ENCODE peak calls at places on chromosomes 11 and 22, in ten cellular contexts. One of them, this sample, is unnamed.

GRCh38 chr11:69518081-69518950 is 36.9 kb downstream of the LINC01488 start:
- DNase-seq in fibroblast of the aortic adventitia: peak
- DNase-seq in H9: no peak
- DNase-seq in B cell: no peak
- DNase-seq in lower lobe of right lung: no peak
- DNase-seq in dorsolateral prefrontal cortex: no peak
- DNase-seq in WTC11: no peak
- DNase-seq in IMR-90: peak
- DNase-seq in HCT116: no peak
- DNase-seq in brain microvascular endothelial cell: peak
- DNase-seq in this sample: no peak

GRCh38 chr11:118699508-118700220 is 20.2 kb upstream of the TREH start:
- DNase-seq in HCT116: no peak
- DNase-seq in H9: no peak
- DNase-seq in brain microvascular endothelial cell: no peak
- DNase-seq in dorsolateral prefrontal cortex: no peak
- DNase-seq in IMR-90: no peak
- DNase-seq in WTC11: no peak
- DNase-seq in B cell: no peak
- DNase-seq in fibroblast of the aortic adventitia: no peak
- DNase-seq in lower lobe of right lung: no peak
- DNase-seq in this sample: no peak

GRCh38 chr11:28123151-28123571 is 15.0 kb downstream of the METTL15 start:
- DNase-seq in IMR-90: peak
- DNase-seq in WTC11: no peak
- DNase-seq in HCT116: no peak
- DNase-seq in fibroblast of the aortic adventitia: no peak
- DNase-seq in B cell: no peak
- DNase-seq in dorsolateral prefrontal cortex: no peak
- DNase-seq in H9: no peak
- DNase-seq in brain microvascular endothelial cell: no peak
- DNase-seq in lower lobe of right lung: no peak
- DNase-seq in this sample: no peak

GRCh38 chr22:46126853-46127385 is 23.4 kb upstream of the PPARA start:
- DNase-seq in brain microvascular endothelial cell: no peak
- DNase-seq in B cell: no peak
- DNase-seq in H9: no peak
- DNase-seq in HCT116: no peak
- DNase-seq in dorsolateral prefrontal cortex: no peak
- DNase-seq in fibroblast of the aortic adventitia: no peak
- DNase-seq in lower lobe of right lung: no peak
- DNase-seq in WTC11: no peak
- DNase-seq in IMR-90: no peak
- DNase-seq in this sample: no peak

GRCh38 chr11:69642913-69643632 is 2.1 kb downstream of the CCND1 start:
- DNase-seq in fibroblast of the aortic adventitia: peak
- DNase-seq in HCT116: no peak
- DNase-seq in lower lobe of right lung: peak
- DNase-seq in IMR-90: peak
- DNase-seq in H9: peak
- DNase-seq in B cell: peak
- DNase-seq in brain microvascular endothelial cell: peak
- DNase-seq in dorsolateral prefrontal cortex: peak
- DNase-seq in WTC11: peak
- DNase-seq in this sample: peak

GRCh38 chr22:36277482-36278291 is 24.8 kb downstream of the APOL1 start:
- DNase-seq in fibroblast of the aortic adventitia: peak
- DNase-seq in B cell: peak
- DNase-seq in lower lobe of right lung: peak
- DNase-seq in HCT116: peak
- DNase-seq in IMR-90: peak
- DNase-seq in H9: peak
- DNase-seq in brain microvascular endothelial cell: no peak
- DNase-seq in dorsolateral prefrontal cortex: peak
- DNase-seq in WTC11: peak
- DNase-seq in this sample: peak

GRCh38 chr11:72595292-72595684 is 78.9 kb downstream of the PDE2A start:
- DNase-seq in WTC11: no peak
- DNase-seq in fibroblast of the aortic adventitia: no peak
- DNase-seq in brain microvascular endothelial cell: no peak
- DNase-seq in lower lobe of right lung: no peak
- DNase-seq in HCT116: no peak
- DNase-seq in B cell: no peak
- DNase-seq in dorsolateral prefrontal cortex: no peak
- DNase-seq in H9: no peak
- DNase-seq in IMR-90: no peak
- DNase-seq in this sample: no peak

GRCh38 chr11:130915556-130916237 is 582 bp downstream of the SNX19 start:
- DNase-seq in IMR-90: no peak
- DNase-seq in dorsolateral prefrontal cortex: no peak
- DNase-seq in WTC11: no peak
- DNase-seq in B cell: no peak
- DNase-seq in HCT116: no peak
- DNase-seq in brain microvascular endothelial cell: no peak
- DNase-seq in H9: no peak
- DNase-seq in lower lobe of right lung: no peak
- DNase-seq in fibroblast of the aortic adventitia: no peak
- DNase-seq in this sample: no peak

GRCh38 chr11:69948256-69949141 is 129.3 kb upstream of the FGF3 start:
- DNase-seq in brain microvascular endothelial cell: peak
- DNase-seq in H9: peak
- DNase-seq in IMR-90: peak
- DNase-seq in dorsolateral prefrontal cortex: no peak
- DNase-seq in fibroblast of the aortic adventitia: peak
- DNase-seq in WTC11: no peak
- DNase-seq in lower lobe of right lung: no peak
- DNase-seq in HCT116: peak
- DNase-seq in B cell: no peak
- DNase-seq in this sample: no peak

GRCh38 chr22:24768537-24769374 is 5.8 kb downstream of the PIWIL3 start:
- DNase-seq in IMR-90: peak
- DNase-seq in H9: peak
- DNase-seq in lower lobe of right lung: peak
- DNase-seq in B cell: peak
- DNase-seq in WTC11: peak
- DNase-seq in brain microvascular endothelial cell: peak
- DNase-seq in HCT116: peak
- DNase-seq in dorsolateral prefrontal cortex: peak
- DNase-seq in fibroblast of the aortic adventitia: peak
- DNase-seq in this sample: peak

GRCh38 chr22:50138036-50138435 is 32.5 kb upstream of the PANX2 start:
- DNase-seq in B cell: no peak
- DNase-seq in HCT116: no peak
- DNase-seq in brain microvascular endothelial cell: no peak
- DNase-seq in lower lobe of right lung: no peak
- DNase-seq in dorsolateral prefrontal cortex: no peak
- DNase-seq in fibroblast of the aortic adventitia: no peak
- DNase-seq in H9: no peak
- DNase-seq in WTC11: no peak
- DNase-seq in IMR-90: no peak
- DNase-seq in this sample: no peak

GRCh38 chr11:28353991-28354390 is 245.8 kb downstream of the METTL15 start:
- DNase-seq in HCT116: no peak
- DNase-seq in brain microvascular endothelial cell: no peak
- DNase-seq in B cell: no peak
- DNase-seq in dorsolateral prefrontal cortex: no peak
- DNase-seq in WTC11: no peak
- DNase-seq in H9: no peak
- DNase-seq in fibroblast of the aortic adventitia: no peak
- DNase-seq in lower lobe of right lung: no peak
- DNase-seq in IMR-90: no peak
- DNase-seq in this sample: no peak

GRCh38 chr11:16979708-16980622 is 34.2 kb downstream of the PLEKHA7 start:
- DNase-seq in WTC11: no peak
- DNase-seq in B cell: no peak
- DNase-seq in brain microvascular endothelial cell: no peak
- DNase-seq in H9: no peak
- DNase-seq in HCT116: no peak
- DNase-seq in fibroblast of the aortic adventitia: no peak
- DNase-seq in dorsolateral prefrontal cortex: no peak
- DNase-seq in IMR-90: no peak
- DNase-seq in lower lobe of right lung: no peak
- DNase-seq in this sample: no peak

GRCh38 chr11:13249992-13250391 is 27.6 kb upstream of the BMAL1 start:
- DNase-seq in fibroblast of the aortic adventitia: no peak
- DNase-seq in H9: no peak
- DNase-seq in IMR-90: no peak
- DNase-seq in HCT116: no peak
- DNase-seq in dorsolateral prefrontal cortex: no peak
- DNase-seq in B cell: no peak
- DNase-seq in lower lobe of right lung: no peak
- DNase-seq in WTC11: peak
- DNase-seq in brain microvascular endothelial cell: no peak
- DNase-seq in this sample: no peak
- TF ChIP-seq CTCF in fibroblast of the aortic adventitia: peak
- TF ChIP-seq CTCF in H9: peak
- TF ChIP-seq CTCF in IMR-90: peak
- TF ChIP-seq CTCF in HCT116: peak
- TF ChIP-seq CTCF in dorsolateral prefrontal cortex: peak
- TF ChIP-seq CTCF in B cell: no peak
- TF ChIP-seq CTCF in lower lobe of right lung: peak
- TF ChIP-seq CTCF in WTC11: no peak
- TF ChIP-seq CTCF in brain microvascular endothelial cell: peak
- TF ChIP-seq CTCF in this sample: peak

DNA sequence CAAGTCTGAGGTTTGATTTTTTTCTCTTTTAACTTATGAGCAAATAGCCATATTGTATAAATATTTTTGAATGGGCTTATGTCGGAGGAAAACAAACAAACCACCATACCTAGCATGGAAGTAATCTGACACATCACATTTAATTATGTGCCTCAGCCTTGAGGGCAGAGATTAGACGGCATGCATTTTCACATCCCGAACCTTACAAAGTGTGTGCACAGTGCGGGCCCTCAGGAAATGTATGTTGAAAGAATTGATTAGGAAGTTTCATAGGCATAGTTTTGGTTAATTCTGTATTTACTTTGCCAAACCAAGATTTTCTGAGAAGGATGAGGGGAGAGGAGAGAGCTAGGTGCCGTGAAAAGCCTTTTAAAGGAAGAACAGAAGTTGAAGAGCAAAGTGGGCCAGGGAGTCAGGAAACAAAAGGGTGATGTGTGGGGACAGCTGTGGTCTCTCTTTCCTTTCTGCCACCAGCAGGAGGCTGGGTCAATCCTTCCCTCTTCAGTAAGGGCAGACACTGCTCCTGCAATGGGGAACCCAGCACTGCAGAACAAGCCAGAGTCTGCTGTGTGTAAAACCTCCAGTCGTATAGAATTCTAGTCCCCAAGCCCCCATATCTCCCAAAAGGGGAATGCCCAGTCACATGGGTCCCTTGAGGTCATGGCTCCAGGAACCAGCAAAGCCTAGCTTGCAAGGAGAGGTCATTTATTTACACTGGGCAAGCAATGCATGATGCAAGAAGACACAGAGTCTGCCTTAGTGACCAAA is 71.2 kb upstream of the OLFML1 start:
- DNase-seq in B cell: no peak
- DNase-seq in brain microvascular endothelial cell: no peak
- DNase-seq in dorsolateral prefrontal cortex: no peak
- DNase-seq in WTC11: no peak
- DNase-seq in HCT116: no peak
- DNase-seq in IMR-90: no peak
- DNase-seq in fibroblast of the aortic adventitia: no peak
- DNase-seq in lower lobe of right lung: no peak
- DNase-seq in H9: peak
- DNase-seq in this sample: no peak
- TF ChIP-seq CTCF in B cell: no peak
- TF ChIP-seq CTCF in brain microvascular endothelial cell: peak
- TF ChIP-seq CTCF in dorsolateral prefrontal cortex: no peak
- TF ChIP-seq CTCF in WTC11: no peak
- TF ChIP-seq CTCF in HCT116: no peak
- TF ChIP-seq CTCF in IMR-90: no peak
- TF ChIP-seq CTCF in fibroblast of the aortic adventitia: no peak
- TF ChIP-seq CTCF in lower lobe of right lung: no peak
- TF ChIP-seq CTCF in H9: peak
- TF ChIP-seq CTCF in this sample: no peak

DNA sequence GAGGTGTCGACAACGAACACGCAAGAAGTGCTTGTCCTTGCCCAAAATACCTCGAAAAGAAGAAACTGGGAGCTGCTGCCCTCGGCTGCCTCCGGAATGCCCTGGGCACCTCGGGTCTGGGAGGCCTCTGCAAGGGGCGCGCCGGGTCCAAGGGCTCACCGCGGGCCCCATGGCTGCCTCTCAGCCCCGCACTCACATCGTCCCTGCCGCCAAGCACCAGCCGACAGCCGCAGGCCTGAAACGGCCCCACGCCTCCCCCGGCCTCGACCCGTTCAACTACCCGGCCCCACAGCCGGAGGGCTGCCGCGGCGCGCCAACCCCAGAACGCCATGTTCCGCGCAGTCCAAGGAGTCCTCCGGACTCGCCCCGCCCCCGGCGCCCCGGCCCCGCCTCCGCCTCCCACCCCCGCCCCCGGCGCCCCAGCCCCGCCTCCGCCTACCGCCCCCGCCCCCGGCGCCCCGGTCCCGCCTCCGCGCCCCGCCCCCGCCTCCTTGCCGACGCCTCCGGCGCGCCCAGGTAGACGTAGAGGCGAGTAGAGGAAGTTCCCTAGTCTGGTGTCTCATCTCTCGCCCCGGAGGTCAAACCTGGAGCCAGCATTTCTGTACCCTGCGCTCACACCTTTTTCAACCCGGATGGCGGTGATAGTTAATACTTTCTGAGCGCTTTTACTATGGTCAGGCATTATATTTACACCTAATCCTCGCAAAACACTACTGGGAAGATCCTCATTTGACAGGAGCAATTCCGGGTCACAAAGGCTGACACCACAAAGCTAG is at the start of gene SIRT3:
- DNase-seq in lower lobe of right lung: peak
- DNase-seq in dorsolateral prefrontal cortex: peak
- DNase-seq in H9: peak
- DNase-seq in B cell: peak
- DNase-seq in IMR-90: peak
- DNase-seq in HCT116: peak
- DNase-seq in WTC11: peak
- DNase-seq in brain microvascular endothelial cell: peak
- DNase-seq in fibroblast of the aortic adventitia: peak
- DNase-seq in this sample: peak
- TF ChIP-seq CTCF in lower lobe of right lung: no peak
- TF ChIP-seq CTCF in dorsolateral prefrontal cortex: no peak
- TF ChIP-seq CTCF in H9: peak
- TF ChIP-seq CTCF in B cell: no peak
- TF ChIP-seq CTCF in IMR-90: peak
- TF ChIP-seq CTCF in HCT116: no peak
- TF ChIP-seq CTCF in WTC11: no peak
- TF ChIP-seq CTCF in brain microvascular endothelial cell: peak
- TF ChIP-seq CTCF in fibroblast of the aortic adventitia: peak
- TF ChIP-seq CTCF in this sample: no peak

DNA sequence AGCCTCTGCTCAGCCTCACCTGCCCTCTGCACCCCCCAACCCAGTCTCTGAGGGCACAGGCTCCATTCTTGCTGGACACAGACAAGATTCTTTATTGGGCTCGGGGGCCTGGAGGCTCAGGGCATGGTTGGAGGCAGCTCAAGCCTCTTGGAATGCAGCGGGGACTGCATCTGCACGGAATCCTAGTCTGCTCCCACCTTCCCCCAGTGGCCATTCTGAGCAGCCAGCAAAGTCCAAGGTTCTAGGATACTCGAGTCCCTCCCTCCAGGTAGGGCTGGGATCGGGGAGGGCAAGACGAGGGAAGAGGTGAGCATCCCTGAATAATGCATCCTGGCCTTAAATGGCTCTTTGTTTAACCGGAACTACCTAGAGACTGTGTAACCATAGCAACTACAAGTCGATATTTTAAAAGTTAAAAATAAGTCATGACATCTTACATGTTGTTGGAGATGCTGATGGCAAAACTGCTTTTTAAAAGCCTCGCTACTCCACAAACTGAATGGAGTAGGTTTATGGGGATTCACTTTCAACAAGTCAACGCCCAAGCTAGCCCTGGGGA is 10.7 kb upstream of the IGSF22 start:
- DNase-seq in dorsolateral prefrontal cortex: no peak
- DNase-seq in lower lobe of right lung: no peak
- DNase-seq in brain microvascular endothelial cell: no peak
- DNase-seq in WTC11: peak
- DNase-seq in HCT116: no peak
- DNase-seq in IMR-90: no peak
- DNase-seq in B cell: no peak
- DNase-seq in fibroblast of the aortic adventitia: no peak
- DNase-seq in H9: peak
- DNase-seq in this sample: no peak
- TF ChIP-seq CTCF in dorsolateral prefrontal cortex: no peak
- TF ChIP-seq CTCF in lower lobe of right lung: no peak
- TF ChIP-seq CTCF in brain microvascular endothelial cell: peak
- TF ChIP-seq CTCF in WTC11: no peak
- TF ChIP-seq CTCF in HCT116: no peak
- TF ChIP-seq CTCF in IMR-90: no peak
- TF ChIP-seq CTCF in B cell: no peak
- TF ChIP-seq CTCF in fibroblast of the aortic adventitia: no peak
- TF ChIP-seq CTCF in H9: peak
- TF ChIP-seq CTCF in this sample: no peak